ENCODE peak calls at places on chromosomes 5 and 9, in six cellular contexts. Q is HCT116; T is stimulated activated CD4-positive, alpha-beta T cell treated with anti-CD3 and anti-CD28 coated beads, Interleukin-12 subunit alpha, Interleukin-12 subunit beta, amount 100 ng/mL, for 24 hours; S is endothelial cell; Y is OCI-LY7; X is ureter. O is an unnamed sample.

GRCh38 chr5:159891371-159891770 is 24.9 kb upstream of the ADRA1B start:
- DNase-seq in Q (no peak), T (no peak), S (no peak), Y (no peak), X (no peak), O (no peak)

GRCh38 chr9:135702002-135702721 is at the start of gene KCNT1:
- DNase-seq in Q (no peak), T (peak), S (peak), Y (peak), X (no peak), O (peak)

GRCh38 chr5:2306711-2307110 is 424.0 kb upstream of the IRX4 start:
- DNase-seq in Q (no peak), T (no peak), S (no peak), Y (no peak), X (no peak), O (no peak)

GRCh38 chr9:111094433-111095421 is 56.5 kb upstream of the LPAR1 start:
- DNase-seq in Q (no peak), T (no peak), S (no peak), Y (no peak), X (no peak), O (no peak)

GRCh38 chr9:4828776-4829175 is 36.0 kb downstream of the RCL1 start:
- DNase-seq in Q (no peak), T (no peak), S (no peak), Y (no peak), X (no peak), O (no peak)

GRCh38 chr9:106149956-106150355 is 455.6 kb downstream of the TMEM38B start:
- DNase-seq in Q (no peak), T (no peak), S (no peak), Y (no peak), X (no peak), O (no peak)

GRCh38 chr9:12723409-12724028 is 30.3 kb downstream of the TYRP1 start:
- DNase-seq in Q (peak), T (no peak), S (no peak), Y (no peak), X (no peak), O (no peak)

GRCh38 chr5:109981979-109982378 is 292.3 kb downstream of the MAN2A1 start:
- DNase-seq in Q (no peak), T (no peak), S (no peak), Y (no peak), X (no peak), O (no peak)

GRCh38 chr5:17463653-17464052 is 34.4 kb upstream of the TAF11L2 start:
- DNase-seq in Q (no peak), T (no peak), S (no peak), Y (no peak), X (no peak), O (no peak)

GRCh38 chr9:132048191-132048590 is 31.5 kb downstream of the MED27 start:
- DNase-seq in Q (no peak), T (no peak), S (no peak), Y (no peak), X (no peak), O (no peak)

GRCh38 chr9:85508616-85509015 is 233.1 kb downstream of the AGTPBP1 start:
- DNase-seq in Q (no peak), T (no peak), S (no peak), Y (no peak), X (no peak), O (no peak)

GRCh38 chr5:143401846-143402463 is 1.5 kb downstream of the NR3C1 start:
- DNase-seq in Q (no peak), T (no peak), S (no peak), Y (no peak), X (no peak), O (no peak)

GRCh38 chr5:147845618-147846017 is 14.1 kb upstream of the SPINK1 start:
- DNase-seq in Q (no peak), T (no peak), S (no peak), Y (no peak), X (no peak), O (no peak)

O was measured in Calu3.